ENCODE peak calls at places on chromosome 19, in seven cellular contexts. I is HCT116, T is hepatocyte, E is PC-9, H is GM23248, L is GM23338, D is MM.1S. K is an unnamed sample.

GRCh38 chr19:50300814-50301606 is 28.2 kb downstream of the KCNC3 start:
- DNase-seq in I (peak; percentile 10), T (no peak), E (no peak), H (peak; percentile 83), L (no peak), D (no peak), K (peak; percentile 94)

GRCh38 chr19:4473708-4474503 is 1.8 kb downstream of the HDGFL2 start:
- DNase-seq in I (no peak), T (no peak), E (no peak), H (peak; percentile 59), L (peak; percentile 55), D (no peak), K (no peak)

GRCh38 chr19:2488942-2489731 is 13.2 kb downstream of the GADD45B start:
- DNase-seq in I (no peak), T (peak; percentile 83), E (peak; percentile 57), H (peak; percentile 82), L (peak; percentile 75), D (peak; percentile 62), K (peak; percentile 54)

GRCh38 chr19:53903055-53903680 is 5.9 kb upstream of the CACNG7 start:
- DNase-seq in I (no peak), T (peak; percentile 84), E (peak; percentile 44), H (peak; percentile 62), L (peak; percentile 97), D (peak; percentile 37), K (peak; percentile 84)

GRCh38 chr19:42113641-42114348 is 18.5 kb downstream of the POU2F2 start:
- DNase-seq in I (peak; percentile 64), T (peak; percentile 67), E (peak; percentile 49), H (peak; percentile 98), L (peak; percentile 65), D (no peak), K (peak; percentile 92)

GRCh38 chr19:43777163-43777700 is 3.5 kb downstream of the KCNN4 start:
- DNase-seq in I (no peak), T (peak; percentile 28), E (peak; percentile 79), H (peak; percentile 37), L (no peak), D (no peak), K (no peak)

GRCh38 chr19:48751835-48752510 is 468 bp downstream of the FUT1 start:
- DNase-seq in I (peak; percentile 18), T (no peak), E (no peak), H (no peak), L (peak; percentile 60), D (no peak), K (peak; percentile 20)

GRCh38 chr19:15294591-15294990 is 37.7 kb downstream of the BRD4 start:
- DNase-seq in I (no peak), T (no peak), E (no peak), H (no peak), L (no peak), D (no peak), K (no peak)

GRCh38 chr19:4575267-4575793 is 15.8 kb upstream of the SEMA6B start:
- DNase-seq in I (no peak), T (peak; percentile 84), E (peak; percentile 64), H (peak; percentile 87), L (peak; percentile 95), D (no peak), K (peak; percentile 90)

GRCh38 chr19:35739275-35740107 is 2.8 kb downstream of the IGFLR1 start:
- DNase-seq in I (no peak), T (no peak), E (no peak), H (no peak), L (peak; percentile 33), D (peak; percentile 5), K (no peak)

GRCh38 chr19:56476671-56477428 is at the start of gene ZNF667:
- DNase-seq in I (no peak), T (peak; percentile 43), E (no peak), H (peak; percentile 95), L (peak; percentile 4), D (no peak), K (peak; percentile 46)

GRCh38 chr19:35487821-35488220 is 2.4 kb downstream of the KRTDAP start:
- DNase-seq in I (no peak), T (no peak), E (no peak), H (no peak), L (no peak), D (no peak), K (no peak)

GRCh38 chr19:49801966-49802661 is 11.0 kb downstream of the FUZ start:
- DNase-seq in I (no peak), T (peak; percentile 87), E (no peak), H (peak; percentile 92), L (peak; percentile 93), D (no peak), K (no peak)

GRCh38 chr19:49423985-49424303 is 703 bp upstream of the PTH2 start:
- DNase-seq in I (no peak), T (no peak), E (no peak), H (no peak), L (no peak), D (no peak), K (no peak)

GRCh38 chr19:15418588-15419412 is at the start of gene AKAP8L:
- DNase-seq in I (peak; percentile 100), T (peak; percentile 99), E (peak; percentile 99), H (peak; percentile 100), L (peak; percentile 100), D (peak; percentile 99), K (peak; percentile 99)

GRCh38 chr19:33161201-33161600 is 29.3 kb downstream of the WDR88 start:
- DNase-seq in I (no peak), T (no peak), E (no peak), H (no peak), L (no peak), D (no peak), K (no peak)

GRCh38 chr19:2081873-2082810 is 14.0 kb downstream of the MOB3A start:
- DNase-seq in I (no peak), T (no peak), E (no peak), H (no peak), L (no peak), D (no peak), K (no peak)

GRCh38 chr19:48685583-48685982 is 10.2 kb upstream of the FUT2 start:
- DNase-seq in I (no peak), T (peak; percentile 35), E (peak; percentile 76), H (no peak), L (no peak), D (no peak), K (peak; percentile 55)

GRCh38 chr19:35261356-35262100 is 7.2 kb upstream of the USF2 start:
- DNase-seq in I (no peak), T (no peak), E (no peak), H (no peak), L (no peak), D (no peak), K (no peak)

GRCh38 chr19:16227837-16228636 is 30.3 kb downstream of the AP1M1 start:
- DNase-seq in I (no peak), T (no peak), E (no peak), H (no peak), L (no peak), D (no peak), K (no peak)

GRCh38 chr19:41649827-41650226 is 23.0 kb upstream of the CEACAM4 start:
- DNase-seq in I (no peak), T (no peak), E (no peak), H (no peak), L (no peak), D (no peak), K (peak; percentile 33)

GRCh38 chr19:47503130-47503822 is 11.6 kb downstream of the NAPA start:
- DNase-seq in I (no peak), T (no peak), E (no peak), H (no peak), L (no peak), D (no peak), K (no peak)

GRCh38 chr19:3959766-3960131 is 11.2 kb downstream of the DAPK3 start:
- DNase-seq in I (no peak), T (no peak), E (no peak), H (no peak), L (no peak), D (no peak), K (no peak)

GRCh38 chr19:43765109-43765876 is 10.5 kb upstream of the SMG9 start:
- DNase-seq in I (peak; percentile 93), T (peak; percentile 74), E (peak; percentile 90), H (peak; percentile 99), L (no peak), D (peak; percentile 79), K (peak; percentile 96)

GRCh38 chr19:35346193-35347052 is 1.3 kb upstream of the FFAR1 start:
- DNase-seq in I (no peak), T (no peak), E (no peak), H (no peak), L (no peak), D (no peak), K (no peak)

GRCh38 chr19:2663920-2664571 is 38.4 kb downstream of the GNG7 start:
- DNase-seq in I (no peak), T (no peak), E (no peak), H (no peak), L (no peak), D (peak; percentile 91), K (no peak)

GRCh38 chr19:29775575-29775900 is 36.3 kb upstream of the CCNE1 start:
- DNase-seq in I (no peak), T (peak; percentile 42), E (no peak), H (no peak), L (peak; percentile 38), D (no peak), K (no peak)
- H4K20me1 ChIP-seq in I (no peaks in the 10 kb centered on the region), T (no peaks in the 10 kb centered on the region), E (no peaks in the 10 kb centered on the region), H (no peaks in the 10 kb centered on the region), L (no peaks in the 10 kb centered on the region), D (no peaks in the 10 kb centered on the region), K (no peaks in the 10 kb centered on the region)

GRCh38 chr19:51861870-51862622 is 25.7 kb downstream of the ZNF577 start:
- DNase-seq in I (no peak), T (no peak), E (no peak), H (no peak), L (no peak), D (no peak), K (no peak)
- H3K9me2 ChIP-seq in I (no peaks in the 10 kb centered on the region), T (no peaks in the 10 kb centered on the region), E (no peaks in the 10 kb centered on the region), H (no peaks in the 10 kb centered on the region), L (no peaks in the 10 kb centered on the region), D (no peaks in the 10 kb centered on the region), K (no peaks in the 10 kb centered on the region)

GRCh38 chr19:7729831-7730285 is 2.1 kb downstream of the CLEC4G start:
- DNase-seq in I (no peak), T (no peak), E (no peak), H (no peak), L (peak; percentile 80), D (no peak), K (no peak)
- TF ChIP-seq EZH2 in I (no peak), T (peak; percentile 61), E (no peak), H (no peak), L (peak; percentile 16), D (no peak), K (no peak)

GRCh38 chr19:45070861-45071544 is 5.3 kb downstream of the ZNF296 start:
- DNase-seq in I (no peak), T (no peak), E (peak; percentile 59), H (no peak), L (no peak), D (no peak), K (no peak)

GRCh38 chr19:45071545-45071938 is 4.7 kb downstream of the ZNF296 start:
- DNase-seq in I (no peak), T (no peak), E (no peak), H (no peak), L (no peak), D (no peak), K (no peak)

GRCh38 chr19:45069056-45069455 is 7.2 kb downstream of the ZNF296 start:
- DNase-seq in I (no peak), T (peak; percentile 39), E (peak; percentile 34), H (peak; percentile 43), L (peak; percentile 65), D (no peak), K (peak; percentile 24)

GRCh38 chr19:45071969-45072790 is 4.1 kb downstream of the ZNF296 start:
- DNase-seq in I (no peak), T (no peak), E (no peak), H (no peak), L (no peak), D (no peak), K (no peak)

GRCh38 chr19:45070214-45070613 is 6.1 kb downstream of the ZNF296 start:
- DNase-seq in I (no peak), T (no peak), E (no peak), H (no peak), L (no peak), D (no peak), K (no peak)
- H4K20me1 ChIP-seq in I (no peaks in the 10 kb centered on the region), T (no peaks in the 10 kb centered on the region), E (peaks cover 34% of the 10 kb centered on the region), H (no peaks in the 10 kb centered on the region), L (peaks cover 17% of the 10 kb centered on the region), D (peaks cover 18% of the 10 kb centered on the region), K (no peaks in the 10 kb centered on the region)

K was measured in PC-3.